ENCODE peak calls at places on chromosomes 6 and 20, in eight cellular contexts. F, U, D, H, K, P, N and B are unnamed samples.

GRCh38 chr6:26003102-26003694 is 40.6 kb downstream of the TRIM38 start:
- DNase-seq in F (peak), U (peak), D (peak), H (peak), K (no peak), P (peak), N (peak), B (no peak)

GRCh38 chr20:57241592-57241991 is 24.8 kb downstream of the BMP7 start:
- DNase-seq in F (no peak), U (no peak), D (no peak), H (no peak), K (no peak), P (no peak), N (no peak), B (no peak)

GRCh38 chr20:41468994-41469600 is 102.5 kb upstream of the EMILIN3 start:
- DNase-seq in F (no peak), U (peak), D (no peak), H (no peak), K (no peak), P (no peak), N (no peak), B (no peak)

GRCh38 chr6:159169193-159169555 is at the start of gene FNDC1:
- DNase-seq in F (no peak), U (peak), D (peak), H (peak), K (no peak), P (peak), N (no peak), B (no peak)

GRCh38 chr20:34401741-34402455 is 38.8 kb downstream of the ITCH start:
- DNase-seq in F (no peak), U (no peak), D (no peak), H (no peak), K (no peak), P (no peak), N (no peak), B (no peak)

GRCh38 chr20:47267621-47268020 is 88.9 kb downstream of the ZMYND8 start:
- DNase-seq in F (no peak), U (no peak), D (no peak), H (no peak), K (no peak), P (no peak), N (no peak), B (no peak)

GRCh38 chr6:113998811-113999210 is 27.9 kb upstream of the HDAC2 start:
- DNase-seq in F (no peak), U (no peak), D (no peak), H (no peak), K (no peak), P (no peak), N (no peak), B (no peak)

GRCh38 chr6:18100296-18100695 is 22.2 kb downstream of the NHLRC1 start:
- DNase-seq in F (no peak), U (no peak), D (no peak), H (no peak), K (no peak), P (no peak), N (no peak), B (no peak)

GRCh38 chr6:11918739-11919605 is 93.1 kb upstream of the HIVEP1 start:
- DNase-seq in F (no peak), U (no peak), D (no peak), H (no peak), K (no peak), P (no peak), N (peak), B (no peak)

GRCh38 chr6:152091851-152092341 is 284.4 kb downstream of the ESR1 start:
- DNase-seq in F (peak), U (no peak), D (no peak), H (no peak), K (no peak), P (no peak), N (peak), B (no peak)

GRCh38 chr6:70124882-70125535 is 177.9 kb downstream of the COL9A1 start:
- DNase-seq in F (peak), U (no peak), D (no peak), H (no peak), K (no peak), P (peak), N (peak), B (no peak)

GRCh38 chr6:15623282-15624116 is 39.3 kb downstream of the DTNBP1 start:
- DNase-seq in F (peak), U (no peak), D (peak), H (no peak), K (no peak), P (no peak), N (no peak), B (no peak)

GRCh38 chr6:81766482-81767069 is 14.1 kb upstream of the TENT5A start:
- DNase-seq in F (peak), U (no peak), D (no peak), H (no peak), K (peak), P (peak), N (peak), B (peak)

GRCh38 chr20:64025101-64025825 is 10.7 kb upstream of the C20orf204 start:
- DNase-seq in F (no peak), U (no peak), D (no peak), H (no peak), K (no peak), P (no peak), N (no peak), B (no peak)

GRCh38 chr6:16805190-16805860 is 44.1 kb upstream of the ATXN1 start:
- DNase-seq in F (peak), U (no peak), D (no peak), H (no peak), K (no peak), P (no peak), N (peak), B (no peak)

GRCh38 chr6:38138374-38138773 is 318.8 kb downstream of the ZFAND3 start:
- DNase-seq in F (no peak), U (no peak), D (no peak), H (no peak), K (no peak), P (no peak), N (no peak), B (no peak)

GRCh38 chr6:149563203-149563927 is 2.8 kb upstream of the GINM1 start:
- DNase-seq in F (peak), U (no peak), D (peak), H (no peak), K (peak), P (no peak), N (peak), B (no peak)

GRCh38 chr6:70111737-70112136 is 191.1 kb downstream of the COL9A1 start:
- DNase-seq in F (no peak), U (no peak), D (no peak), H (no peak), K (no peak), P (no peak), N (no peak), B (no peak)

GRCh38 chr6:55980627-55981211 is 105.3 kb upstream of the BMP5 start:
- DNase-seq in F (peak), U (no peak), D (peak), H (peak), K (no peak), P (peak), N (peak), B (no peak)

GRCh38 chr6:71290611-71291010 is 2.0 kb downstream of the OGFRL1 start:
- DNase-seq in F (no peak), U (no peak), D (no peak), H (no peak), K (no peak), P (no peak), N (no peak), B (no peak)

GRCh38 chr6:72217626-72218025 is 331.3 kb downstream of the RIMS1 start:
- DNase-seq in F (no peak), U (no peak), D (no peak), H (no peak), K (no peak), P (no peak), N (no peak), B (no peak)

GRCh38 chr6:85435872-85436271 is 14.0 kb upstream of the NT5E start:
- DNase-seq in F (no peak), U (no peak), D (no peak), H (no peak), K (no peak), P (no peak), N (no peak), B (no peak)

GRCh38 chr6:36120539-36120938 is 9.8 kb upstream of the MAPK13 start:
- DNase-seq in F (no peak), U (no peak), D (no peak), H (peak), K (no peak), P (peak), N (no peak), B (no peak)

GRCh38 chr6:25971187-25971811 is 8.7 kb downstream of the TRIM38 start:
- DNase-seq in F (peak), U (peak), D (peak), H (no peak), K (peak), P (no peak), N (peak), B (peak)

GRCh38 chr6:12751694-12752304 is 35.2 kb downstream of the PHACTR1 start:
- DNase-seq in F (peak), U (peak), D (peak), H (peak), K (no peak), P (peak), N (peak), B (peak)

GRCh38 chr6:31476515-31477139 is 21.3 kb upstream of the MICB start:
- DNase-seq in F (no peak), U (no peak), D (no peak), H (no peak), K (no peak), P (no peak), N (no peak), B (no peak)

GRCh38 chr6:150876598-150876997 is 11.1 kb downstream of the MTHFD1L start:
- DNase-seq in F (peak), U (peak), D (no peak), H (no peak), K (no peak), P (peak), N (peak), B (no peak)

GRCh38 chr6:5199203-5200101 is 61.3 kb downstream of the LYRM4 start:
- DNase-seq in F (no peak), U (no peak), D (no peak), H (no peak), K (no peak), P (no peak), N (no peak), B (no peak)

GRCh38 chr6:107264357-107264831 is 149.1 kb upstream of the BEND3 start:
- DNase-seq in F (peak), U (no peak), D (peak), H (no peak), K (no peak), P (no peak), N (peak), B (no peak)

GRCh38 chr6:17484201-17484606 is 90.8 kb downstream of the CAP2 start:
- DNase-seq in F (no peak), U (peak), D (no peak), H (no peak), K (no peak), P (no peak), N (no peak), B (no peak)

GRCh38 chr6:11200356-11200755 is 32.1 kb downstream of the NEDD9 start:
- DNase-seq in F (no peak), U (no peak), D (no peak), H (no peak), K (no peak), P (no peak), N (no peak), B (no peak)

GRCh38 chr6:104689551-104690205 is 170.0 kb downstream of the HACE1 start:
- DNase-seq in F (no peak), U (no peak), D (no peak), H (no peak), K (peak), P (no peak), N (peak), B (no peak)

GRCh38 chr6:56046576-56046975 is 171.2 kb upstream of the BMP5 start:
- DNase-seq in F (peak), U (peak), D (no peak), H (no peak), K (no peak), P (no peak), N (peak), B (no peak)

GRCh38 chr20:50678213-50678898 is 13.0 kb downstream of the RIPOR3 start:
- DNase-seq in F (peak), U (no peak), D (no peak), H (no peak), K (no peak), P (peak), N (peak), B (no peak)

GRCh38 chr6:83859410-83860346 is at the start of gene CYB5R4:
- DNase-seq in F (peak), U (peak), D (peak), H (peak), K (peak), P (peak), N (peak), B (peak)
- TF ChIP-seq CTCF in F (peak), U (peak), D (no peak), H (peak), K (peak), P (no peak), N (peak), B (peak)

GRCh38 chr20:13755809-13756208 is 28.9 kb downstream of the ESF1 start:
- DNase-seq in F (no peak), U (no peak), D (no peak), H (no peak), K (no peak), P (no peak), N (no peak), B (no peak)
- TF ChIP-seq CTCF in F (no peak), U (peak), D (no peak), H (no peak), K (no peak), P (no peak), N (peak), B (no peak)

GRCh38 chr6:13926378-13926777 is 1.6 kb downstream of the RNF182 start:
- DNase-seq in F (no peak), U (no peak), D (no peak), H (no peak), K (no peak), P (no peak), N (no peak), B (no peak)

GRCh38 chr6:13931797-13932402 is 7.1 kb downstream of the RNF182 start:
- DNase-seq in F (no peak), U (no peak), D (no peak), H (no peak), K (no peak), P (no peak), N (no peak), B (no peak)

GRCh38 chr6:13932785-13933184 is 8.0 kb downstream of the RNF182 start:
- DNase-seq in F (no peak), U (no peak), D (no peak), H (no peak), K (no peak), P (no peak), N (no peak), B (no peak)

GRCh38 chr6:13927203-13927602 is 2.5 kb downstream of the RNF182 start:
- DNase-seq in F (peak), U (no peak), D (peak), H (no peak), K (no peak), P (no peak), N (no peak), B (no peak)

GRCh38 chr6:13929196-13929595 is 4.4 kb downstream of the RNF182 start:
- DNase-seq in F (no peak), U (no peak), D (no peak), H (no peak), K (no peak), P (no peak), N (no peak), B (no peak)
- TF ChIP-seq CTCF in F (no peak), U (no peak), D (no peak), H (no peak), K (no peak), P (no peak), N (no peak), B (no peak)

DNA sequence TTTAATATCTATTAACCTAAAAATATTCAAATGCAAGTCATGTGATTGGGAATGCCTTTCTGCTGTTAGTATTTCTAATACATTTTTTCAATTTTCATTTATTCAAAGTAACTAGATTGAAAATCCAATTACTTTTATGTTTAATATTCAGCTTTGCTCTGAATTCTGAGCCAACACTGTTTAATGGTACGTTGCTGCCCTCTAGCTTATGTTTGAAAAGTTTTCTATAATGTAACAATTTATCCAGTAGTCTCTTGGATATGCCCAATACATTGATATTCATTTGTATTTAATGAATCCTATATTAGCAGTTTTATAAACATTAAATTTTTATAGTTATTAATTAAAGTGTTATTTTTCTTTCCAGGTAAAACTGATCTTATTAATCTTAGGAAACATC is 47.4 kb downstream of the LGSN start:
- DNase-seq in F (peak), U (no peak), D (no peak), H (peak), K (no peak), P (no peak), N (no peak), B (no peak)
- TF ChIP-seq CTCF in F (peak), U (peak), D (peak), H (no peak), K (no peak), P (peak), N (peak), B (peak)